ENCODE peak calls at places on chromosomes 5 and 9, in seven cellular contexts. Q is A549, E is PC-9, K is OCI-LY7, F is PC-3, W is hepatocyte, I is astrocyte. Y is an unnamed sample. For H3K4me1, the result is how much of the 10 kb centered on the place peaks cover.

GRCh38 chr9:114315723-114316363 is 7.1 kb upstream of the ORM1 start:
- DNase-seq in W (no peak), F (no peak), K (no peak), I (no peak), E (no peak), Q (no peak), Y (no peak)

GRCh38 chr5:124867064-124867707 is 120.7 kb upstream of the ZNF608 start:
- DNase-seq in Q (no peak), E (no peak), W (no peak), I (peak), K (no peak), F (no peak), Y (peak)

GRCh38 chr5:124371121-124371706 is 375.2 kb downstream of the ZNF608 start:
- DNase-seq in F (no peak), E (no peak), I (no peak), K (no peak), W (peak), Q (no peak), Y (peak)

GRCh38 chr5:31153523-31153922 is 40.0 kb upstream of the CDH6 start:
- DNase-seq in F (no peak), W (peak), E (no peak), I (no peak), Q (no peak), K (no peak), Y (peak)

GRCh38 chr5:81165493-81166119 is 67.5 kb upstream of the CKMT2 start:
- DNase-seq in K (peak), Q (peak), F (peak), E (peak), I (peak), W (peak), Y (peak)

GRCh38 chr5:124596595-124597388 is 149.6 kb downstream of the ZNF608 start:
- DNase-seq in Q (peak), W (peak), I (peak), E (peak), K (no peak), F (peak), Y (peak)

GRCh38 chr9:108609227-108609894 is 246.4 kb downstream of the ACTL7B start:
- DNase-seq in E (no peak), K (no peak), I (peak), W (peak), Q (no peak), F (peak), Y (peak)

GRCh38 chr5:133220851-133221674 is 169.2 kb downstream of the HSPA4 start:
- DNase-seq in W (no peak), Q (no peak), E (no peak), F (no peak), I (peak), K (no peak), Y (peak)

GRCh38 chr5:27778121-27778520 is 739.7 kb upstream of the CDH9 start:
- DNase-seq in Q (no peak), E (no peak), K (no peak), F (no peak), W (no peak), I (no peak), Y (no peak)

GRCh38 chr9:86062845-86063693 is 36.3 kb downstream of the GOLM1 start:
- DNase-seq in E (no peak), F (no peak), Q (no peak), W (no peak), I (no peak), K (no peak), Y (no peak)

GRCh38 chr5:39376293-39376714 is 12.0 kb upstream of the C9 start:
- DNase-seq in E (peak), F (peak), K (peak), W (peak), I (peak), Q (peak), Y (peak)

GRCh38 chr5:135382131-135382530 is 16.9 kb downstream of the MACROH2A1 start:
- DNase-seq in E (no peak), W (no peak), K (no peak), Q (no peak), I (no peak), F (no peak), Y (no peak)

GRCh38 chr5:12959744-12960143 is 984.7 kb downstream of the DNAH5 start:
- DNase-seq in F (no peak), E (no peak), I (no peak), K (no peak), Q (no peak), W (no peak), Y (no peak)

GRCh38 chr9:4116091-4116581 is 183.7 kb downstream of the GLIS3 start:
- DNase-seq in Q (no peak), K (no peak), F (no peak), W (no peak), I (peak), E (no peak), Y (peak)

DNA sequence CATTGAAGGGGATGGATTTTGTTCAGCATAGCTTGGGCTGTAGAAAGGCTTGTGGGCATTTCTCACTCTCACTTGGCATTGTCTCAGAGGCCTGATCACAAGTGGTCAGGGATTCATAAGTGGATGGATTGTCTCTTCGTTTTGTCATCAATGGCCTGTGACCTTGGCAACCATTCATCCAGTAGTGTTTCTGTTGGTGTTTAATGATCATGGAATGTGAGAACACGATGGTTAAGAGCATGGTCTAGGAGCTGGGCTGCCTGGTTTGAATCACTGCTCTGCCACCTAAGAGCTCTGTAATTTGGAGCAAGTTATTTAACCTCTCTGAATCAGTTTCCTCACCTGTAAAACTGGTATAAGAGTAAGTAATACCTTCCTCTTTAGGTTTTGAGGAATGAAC is 430.1 kb upstream of the MEF2C start:
- DNase-seq in I (peak), K (no peak), F (peak), W (no peak), Q (no peak), E (no peak), Y (peak)
- H3K4me2 ChIP-seq in I (peak), K (no peak), F (peak), W (no peak), Q (no peak), E (no peak), Y (no peak)

GRCh38 chr5:144467795-144468194 is 297.1 kb downstream of the KCTD16 start:
- DNase-seq in K (no peak), E (no peak), I (peak), W (peak), F (peak), Q (peak), Y (peak)
- TF ChIP-seq CTCF in K (peak), E (peak), I (peak), W (peak), F (peak), Q (peak), Y (peak)

GRCh38 chr9:677461-678097 is 163.9 kb upstream of the DMRT1 start:
- DNase-seq in E (no peak), I (peak), K (no peak), Q (no peak), W (no peak), F (no peak), Y (peak)

GRCh38 chr9:679462-679861 is 162.0 kb upstream of the DMRT1 start:
- DNase-seq in F (no peak), I (no peak), W (no peak), K (no peak), E (no peak), Q (no peak), Y (no peak)

GRCh38 chr9:675697-676370 is 165.7 kb upstream of the DMRT1 start:
- DNase-seq in I (no peak), Q (no peak), K (no peak), W (no peak), E (no peak), F (no peak), Y (no peak)

GRCh38 chr9:673966-674526 is 167.5 kb upstream of the DMRT1 start:
- DNase-seq in F (no peak), K (no peak), Q (no peak), E (no peak), I (no peak), W (peak), Y (no peak)

DNA sequence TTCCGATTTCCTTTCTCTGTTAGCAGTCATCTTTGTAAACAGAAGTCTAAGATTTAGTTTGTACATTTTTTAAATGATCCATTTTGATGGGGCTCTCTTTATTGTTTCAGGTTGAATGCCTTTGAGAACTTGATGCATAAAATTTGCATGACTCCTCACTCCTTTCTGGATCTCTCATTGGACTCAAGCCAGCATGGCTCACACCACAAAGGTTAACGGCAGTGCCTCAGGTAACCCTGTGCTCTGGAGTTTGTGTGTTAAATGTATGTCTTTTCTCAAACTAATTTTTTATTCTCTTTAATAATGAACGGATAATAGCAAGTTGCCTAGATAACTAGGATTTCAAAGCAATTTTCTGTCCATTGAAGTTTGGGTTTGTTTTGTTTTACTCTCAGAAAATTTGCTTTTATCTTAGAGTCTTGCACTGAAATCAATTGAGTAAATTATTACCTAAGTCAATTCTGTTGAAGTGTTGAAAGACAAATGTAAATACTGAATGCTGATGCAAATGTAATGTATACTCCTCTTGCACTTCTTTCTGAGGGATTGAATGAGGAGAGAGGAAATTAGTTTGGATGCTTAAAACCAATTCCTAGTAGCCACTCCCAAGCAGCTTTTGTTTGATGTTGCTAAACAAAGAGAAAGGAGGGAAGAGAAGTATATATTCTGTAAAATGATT is 164.6 kb upstream of the DMRT1 start:
- DNase-seq in I (no peak), E (no peak), W (no peak), F (peak), Q (no peak), K (no peak), Y (peak)
- H3K4me1 ChIP-seq in I (under half), E (under half), W (under half), F (under half), Q (under half), K (under half), Y (under half)

GRCh38 chr5:72194846-72195245 is 87.6 kb downstream of the MAP1B start:
- DNase-seq in E (no peak), I (no peak), Q (no peak), F (no peak), W (no peak), K (no peak), Y (no peak)
- H3K4me2 ChIP-seq in E (no peak), I (no peak), Q (no peak), F (no peak), W (no peak), K (no peak), Y (no peak)

DNA sequence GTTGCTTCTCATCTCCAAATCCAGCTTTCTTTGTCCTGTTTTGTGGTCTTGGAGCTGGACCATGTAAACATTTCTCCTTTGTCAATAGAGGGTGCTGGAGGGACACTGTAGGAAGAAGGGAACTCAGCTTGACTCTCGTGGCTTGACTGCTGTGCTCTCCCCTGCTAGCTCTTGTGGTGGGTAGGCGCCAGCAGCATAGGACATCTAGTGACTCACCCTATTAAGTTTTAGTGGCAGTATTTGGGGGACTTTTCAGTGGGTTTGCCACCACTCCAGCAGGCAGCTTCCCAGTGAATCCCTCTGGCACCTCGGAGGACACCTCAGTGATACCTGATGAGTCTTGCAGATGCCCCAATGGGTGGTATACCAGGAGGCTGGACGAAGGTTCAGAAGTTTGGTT is 97.8 kb downstream of the TSSK1B start:
- DNase-seq in W (peak), E (no peak), K (peak), I (peak), Q (peak), F (peak), Y (peak)
- TF ChIP-seq CTCF in W (peak), E (peak), K (peak), I (peak), Q (peak), F (peak), Y (peak)

GRCh38 chr9:134369416-134370212 is 43.4 kb downstream of the RXRA start:
- DNase-seq in K (no peak), E (no peak), I (no peak), F (no peak), Q (no peak), W (no peak), Y (no peak)
- H3K4me1 ChIP-seq in K (under half), E (under half), I (under half), F (under half), Q (half or more), W (half or more), Y (under half)

GRCh38 chr5:4420177-4420576 is 720.0 kb upstream of the ADAMTS16 start:
- DNase-seq in K (no peak), I (no peak), E (no peak), W (no peak), Q (no peak), F (no peak), Y (no peak)

GRCh38 chr5:4422247-4422646 is 717.9 kb upstream of the ADAMTS16 start:
- DNase-seq in I (no peak), E (no peak), K (no peak), Q (no peak), W (no peak), F (no peak), Y (no peak)

GRCh38 chr5:4413996-4414395 is 726.1 kb upstream of the ADAMTS16 start:
- DNase-seq in F (no peak), E (no peak), Q (no peak), W (no peak), I (no peak), K (no peak), Y (no peak)

GRCh38 chr5:4419276-4419675 is 720.9 kb upstream of the ADAMTS16 start:
- DNase-seq in I (no peak), K (no peak), E (no peak), F (no peak), W (no peak), Q (no peak), Y (no peak)
- H3K4me2 ChIP-seq in I (no peak), K (no peak), E (no peak), F (no peak), W (no peak), Q (no peak), Y (no peak)

GRCh38 chr5:65102501-65102825 is 333.7 kb downstream of the CWC27 start:
- DNase-seq in K (no peak), Q (no peak), I (no peak), W (no peak), F (no peak), E (peak), Y (no peak)

GRCh38 chr5:65103674-65104035 is 334.9 kb downstream of the CWC27 start:
- DNase-seq in K (no peak), I (no peak), F (no peak), Q (no peak), E (no peak), W (no peak), Y (no peak)

GRCh38 chr5:65102826-65103673 is 334.3 kb downstream of the CWC27 start:
- DNase-seq in K (peak), E (peak), I (peak), W (peak), Q (peak), F (peak), Y (peak)

GRCh38 chr5:65100846-65101678 is 332.3 kb downstream of the CWC27 start:
- DNase-seq in F (peak), W (peak), K (peak), Q (peak), I (peak), E (peak), Y (peak)

DNA sequence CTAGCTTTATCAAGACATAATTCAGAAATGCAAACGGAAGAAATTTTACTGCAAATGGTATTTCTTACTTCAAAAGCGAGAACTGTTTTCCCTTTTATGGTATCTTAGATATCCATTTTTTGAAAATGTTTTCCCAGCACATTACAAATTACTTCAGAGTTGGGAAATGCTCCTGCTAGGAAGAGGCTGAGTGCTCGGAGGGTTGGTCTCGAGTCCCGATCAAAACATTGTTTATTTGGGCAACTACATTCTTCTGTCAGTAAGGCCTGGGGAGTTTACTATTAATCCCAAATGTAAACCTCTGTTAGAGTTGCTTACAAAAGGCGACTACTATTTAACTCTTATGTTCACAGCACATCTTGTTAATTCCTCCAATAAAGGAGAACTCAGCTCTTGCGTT is 333.0 kb downstream of the CWC27 start:
- DNase-seq in K (no peak), F (no peak), Q (no peak), E (no peak), W (no peak), I (no peak), Y (peak)
- TF ChIP-seq CTCF in K (no peak), F (no peak), Q (no peak), E (no peak), W (no peak), I (no peak), Y (no peak)